ENCODE peak calls at places on chromosomes 16 and 17, in four cellular contexts. Y, H, E and T are unnamed samples.

GRCh38 chr17:34580685-34581445 is 1.5 kb downstream of the TMEM132E start:
- DNase-seq in Y (no peak), H (peak), E (peak), T (peak)

GRCh38 chr17:36742267-36743000 is 141.1 kb downstream of the MRM1 start:
- DNase-seq in H (peak), E (peak), Y (no peak), T (no peak)

GRCh38 chr17:27217631-27218030 is 76.3 kb upstream of the WSB1 start:
- DNase-seq in Y (peak), H (no peak), E (no peak), T (no peak)

GRCh38 chr16:369866-370436 is 387 bp downstream of the MRPL28 start:
- DNase-seq in E (peak), Y (no peak), H (peak), T (peak)

GRCh38 chr16:14205666-14206065 is 134.5 kb downstream of the MRTFB start:
- DNase-seq in Y (peak), E (no peak), H (no peak), T (no peak)

GRCh38 chr17:306116-306515 is 46.5 kb downstream of the RPH3AL start:
- DNase-seq in E (no peak), H (no peak), Y (no peak), T (no peak)

GRCh38 chr17:48841395-48841831 is 10.6 kb downstream of the CALCOCO2 start:
- DNase-seq in Y (peak), E (no peak), H (no peak), T (no peak)

GRCh38 chr17:82848022-82848592 is 8.3 kb upstream of the ZNF750 start:
- DNase-seq in H (no peak), E (no peak), Y (no peak), T (peak)

GRCh38 chr16:57508084-57508425 is 21.8 kb upstream of the DOK4 start:
- DNase-seq in Y (no peak), E (no peak), H (no peak), T (peak)

GRCh38 chr16:24088767-24089166 is 167.4 kb upstream of the CACNG3 start:
- DNase-seq in H (no peak), Y (no peak), E (peak), T (peak)

GRCh38 chr17:17812211-17813054 is 24.4 kb downstream of the SREBF1 start:
- DNase-seq in E (peak), Y (peak), H (peak), T (peak)

GRCh38 chr17:50584116-50584515 is 23.6 kb downstream of the CACNA1G start:
- DNase-seq in Y (no peak), E (no peak), H (no peak), T (no peak)
- H3K27ac ChIP-seq in Y (no peak), E (no peak), H (no peak), T (no peak)

GRCh38 chr16:54431041-54431996 is 144.7 kb upstream of the IRX3 start:
- DNase-seq in E (no peak), H (no peak), Y (no peak), T (no peak)
- TF ChIP-seq EZH2phosphoT487 in E (no peak), H (no peak), Y (no peak), T (no peak)

GRCh38 chr16:1918312-1918889 is at the start of gene HS3ST6:
- DNase-seq in Y (no peak), H (peak), E (peak), T (no peak)

GRCh38 chr16:1915732-1916653 is 2.2 kb downstream of the HS3ST6 start:
- DNase-seq in Y (no peak), E (no peak), H (peak), T (no peak)

GRCh38 chr16:1917665-1918111 is 527 bp downstream of the HS3ST6 start:
- DNase-seq in E (peak), H (peak), Y (no peak), T (no peak)

GRCh38 chr16:1916654-1916990 is 1.6 kb downstream of the HS3ST6 start:
- DNase-seq in H (peak), E (peak), Y (no peak), T (no peak)

DNA sequence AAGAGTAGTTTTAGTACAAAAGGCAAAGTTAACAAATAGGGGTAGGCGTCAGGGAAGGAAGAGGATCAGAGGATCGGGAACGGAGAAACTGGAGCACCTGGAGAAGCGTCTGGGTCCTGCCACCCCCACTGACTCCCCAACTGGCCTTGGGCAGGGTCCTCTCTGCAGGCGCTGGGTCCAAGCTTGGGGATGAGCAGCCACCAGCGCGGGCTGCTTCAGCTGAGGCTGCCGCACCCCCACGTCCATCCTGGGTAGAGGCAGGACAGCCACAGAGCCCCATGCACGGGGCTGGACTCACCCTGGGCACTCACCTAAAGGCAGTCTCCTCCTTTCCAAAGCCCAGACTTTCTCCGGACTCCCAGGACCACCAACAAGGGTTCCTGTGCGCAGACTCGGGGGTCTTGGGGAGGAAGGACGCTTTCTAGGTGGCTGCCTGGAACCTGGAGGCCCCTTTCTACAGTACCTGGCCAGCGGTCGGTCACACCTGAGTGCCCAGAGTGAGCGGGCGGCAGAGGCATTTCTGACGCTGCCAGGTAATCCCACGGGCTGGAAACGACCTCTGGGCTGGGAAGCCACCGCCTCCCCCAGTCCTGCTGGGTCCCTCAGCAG is 1.1 kb downstream of the HS3ST6 start:
- DNase-seq in Y (no peak), E (no peak), H (peak), T (no peak)
- TF ChIP-seq EZH2 in Y (peak), E (no peak), H (no peak), T (no peak)

DNA sequence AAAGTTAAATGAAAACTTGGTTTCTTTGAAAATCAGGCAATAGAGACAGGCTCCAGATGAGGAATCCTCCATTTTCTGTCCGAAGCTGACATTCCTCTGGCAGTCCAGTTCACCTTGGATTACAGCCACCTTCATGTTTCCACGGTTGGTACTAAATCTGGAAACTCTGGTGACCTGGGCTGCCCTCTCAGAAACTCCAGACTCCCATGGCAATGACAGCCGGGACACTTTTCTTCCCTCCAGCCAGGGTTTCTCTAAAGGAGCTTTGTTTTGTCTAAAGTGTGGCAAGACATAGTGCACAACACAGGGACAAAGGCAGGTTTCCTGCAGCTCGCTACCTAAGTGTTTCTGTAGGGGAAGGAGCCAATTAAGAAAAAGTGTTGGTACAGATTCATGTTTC is 36.0 kb downstream of the CLUAP1 start:
- DNase-seq in E (no peak), H (no peak), Y (no peak), T (no peak)
- H3K27ac ChIP-seq in E (no peak), H (no peak), Y (no peak), T (peak)

GRCh38 chr16:53433930-53434435 is 288 bp upstream of the RBL2 start:
- DNase-seq in E (no peak), Y (no peak), H (no peak), T (peak)

GRCh38 chr16:53434436-53435065 is at the start of gene RBL2:
- DNase-seq in H (peak), E (peak), Y (peak), T (peak)

GRCh38 chr16:53430363-53430762 is 3.9 kb upstream of the RBL2 start:
- DNase-seq in Y (no peak), H (no peak), E (no peak), T (no peak)

GRCh38 chr16:53435066-53435688 is 906 bp downstream of the RBL2 start:
- DNase-seq in Y (peak), H (peak), E (peak), T (peak)

GRCh38 chr16:53433509-53433908 is 762 bp upstream of the RBL2 start:
- DNase-seq in H (peak), E (peak), Y (no peak), T (peak)
- TF ChIP-seq EZH2phosphoT487 in H (no peak), E (no peak), Y (no peak), T (no peak)

GRCh38 chr16:49000594-49000993 is 281.0 kb downstream of the CBLN1 start:
- DNase-seq in E (peak), H (peak), Y (peak), T (peak)
- TF ChIP-seq EZH2 in E (no peak), H (no peak), Y (no peak), T (no peak)

GRCh38 chr16:30068333-30068732 is 2.8 kb downstream of the ALDOA start:
- DNase-seq in H (no peak), Y (no peak), E (no peak), T (no peak)
- H3K27ac ChIP-seq in H (no peak), Y (no peak), E (no peak), T (no peak)

GRCh38 chr16:17435324-17435723 is 35.4 kb downstream of the XYLT1 start:
- DNase-seq in E (no peak), Y (no peak), H (no peak), T (no peak)

GRCh38 chr16:17432902-17433576 is 37.7 kb downstream of the XYLT1 start:
- DNase-seq in H (no peak), Y (no peak), E (no peak), T (no peak)

GRCh38 chr16:17431904-17432625 is 38.7 kb downstream of the XYLT1 start:
- DNase-seq in E (no peak), Y (no peak), H (no peak), T (no peak)

GRCh38 chr16:17433577-17433960 is 37.2 kb downstream of the XYLT1 start:
- DNase-seq in E (peak), Y (no peak), H (peak), T (no peak)

GRCh38 chr16:17434006-17434405 is 36.8 kb downstream of the XYLT1 start:
- DNase-seq in Y (no peak), E (no peak), H (no peak), T (no peak)
- TF ChIP-seq EZH2phosphoT487 in Y (no peak), E (no peak), H (no peak), T (no peak)

GRCh38 chr17:13099906-13100305 is 82.1 kb upstream of the ELAC2 start:
- DNase-seq in Y (no peak), H (no peak), E (no peak), T (no peak)
- TF ChIP-seq EZH2 in Y (no peak), H (no peak), E (no peak), T (no peak)

GRCh38 chr16:53456625-53457024 is 22.4 kb downstream of the RBL2 start:
- DNase-seq in E (peak), H (no peak), Y (peak), T (no peak)

GRCh38 chr16:53458623-53459022 is 24.4 kb downstream of the RBL2 start:
- DNase-seq in Y (no peak), E (no peak), H (no peak), T (no peak)

GRCh38 chr16:53457670-53458069 is 23.4 kb downstream of the RBL2 start:
- DNase-seq in Y (peak), E (no peak), H (no peak), T (no peak)
- H3K27ac ChIP-seq in Y (peak), E (no peak), H (no peak), T (no peak)